ENCODE peak calls at places on chromosome 5, in seven cellular contexts. B is IMR-90, O is mesenchymal stem cell, R is H9, F is mesendoderm, J is H1, A is neuronal stem cell. C is an unnamed sample.
A peak's percentile ranks its signal among the peaks of the same experiment; 100 is the strongest.

GRCh38 chr5:139690385-139691274 is 42.5 kb downstream of the CXXC5 start:
- DNase-seq in B (peak; percentile 61), O (peak; percentile 89), R (no peak), F (peak; percentile 64), J (no peak), A (no peak), C (no peak)

GRCh38 chr5:19987594-19988345 is at the start of gene CDH18:
- DNase-seq in B (peak; percentile 38), O (peak; percentile 56), R (peak; percentile 83), F (peak; percentile 76), J (peak; percentile 54), A (peak; percentile 56), C (peak; percentile 18)

GRCh38 chr5:4640793-4641192 is 499.3 kb upstream of the ADAMTS16 start:
- DNase-seq in B (no peak), O (no peak), R (peak; percentile 62), F (peak; percentile 85), J (peak; percentile 31), A (peak; percentile 21), C (no peak)

GRCh38 chr5:146680846-146681585 is 165.0 kb upstream of the GPR151 start:
- DNase-seq in B (no peak), O (no peak), R (no peak), F (no peak), J (no peak), A (no peak), C (peak; percentile 47)

GRCh38 chr5:1594336-1595106 is 70.8 kb upstream of the LPCAT1 start:
- DNase-seq in B (no peak), O (peak; percentile 40), R (peak; percentile 92), F (peak; percentile 94), J (peak; percentile 81), A (peak; percentile 90), C (peak; percentile 52)

GRCh38 chr5:132294728-132295504 is 722 bp downstream of the SLC22A4 start:
- DNase-seq in B (peak; percentile 79), O (peak; percentile 95), R (peak; percentile 64), F (peak; percentile 86), J (no peak), A (no peak), C (peak; percentile 96)

GRCh38 chr5:8633259-8633658 is 764.3 kb downstream of the MTRR start:
- DNase-seq in B (no peak), O (no peak), R (no peak), F (no peak), J (no peak), A (no peak), C (no peak)

GRCh38 chr5:122661496-122662180 is 113.2 kb upstream of the SNX2 start:
- DNase-seq in B (no peak), O (peak; percentile 11), R (no peak), F (no peak), J (no peak), A (no peak), C (no peak)

GRCh38 chr5:159787837-159788236 is 128.4 kb upstream of the ADRA1B start:
- DNase-seq in B (no peak), O (no peak), R (no peak), F (no peak), J (no peak), A (no peak), C (no peak)

GRCh38 chr5:14231156-14231555 is 88.0 kb downstream of the TRIO start:
- DNase-seq in B (peak; percentile 54), O (no peak), R (no peak), F (no peak), J (no peak), A (no peak), C (no peak)

GRCh38 chr5:101520417-101520816 is 617.3 kb upstream of the ST8SIA4 start:
- DNase-seq in B (no peak), O (no peak), R (no peak), F (peak; percentile 4), J (no peak), A (no peak), C (no peak)

GRCh38 chr5:82975396-82975795 is 101.8 kb downstream of the TMEM167A start:
- DNase-seq in B (no peak), O (no peak), R (no peak), F (peak; percentile 55), J (no peak), A (no peak), C (peak; percentile 37)

GRCh38 chr5:57215629-57216195 is 41.9 kb downstream of the GPBP1 start:
- DNase-seq in B (peak; percentile 44), O (peak; percentile 56), R (no peak), F (no peak), J (no peak), A (no peak), C (no peak)

GRCh38 chr5:148730955-148731898 is 76.9 kb upstream of the HTR4 start:
- DNase-seq in B (peak; percentile 87), O (peak; percentile 85), R (peak; percentile 66), F (peak; percentile 82), J (peak; percentile 34), A (peak; percentile 69), C (peak; percentile 79)

GRCh38 chr5:98840946-98841345 is 67.5 kb downstream of the RGMB start:
- DNase-seq in B (no peak), O (no peak), R (no peak), F (no peak), J (no peak), A (no peak), C (no peak)

GRCh38 chr5:132086277-132086794 is 12.7 kb downstream of the CSF2 start:
- DNase-seq in B (peak; percentile 98), O (peak; percentile 88), R (no peak), F (peak; percentile 13), J (no peak), A (no peak), C (no peak)

GRCh38 chr5:88145603-88146467 is 122.8 kb downstream of the TMEM161B start:
- DNase-seq in B (no peak), O (peak; percentile 10), R (peak; percentile 63), F (peak; percentile 82), J (no peak), A (peak; percentile 37), C (peak; percentile 51)

GRCh38 chr5:16666861-16667481 is 50.2 kb upstream of the RETREG1 start:
- DNase-seq in B (peak; percentile 15), O (no peak), R (no peak), F (peak; percentile 42), J (no peak), A (no peak), C (peak; percentile 51)

GRCh38 chr5:56917534-56917933 is 8.1 kb downstream of the SETD9 start:
- DNase-seq in B (no peak), O (no peak), R (no peak), F (no peak), J (no peak), A (no peak), C (no peak)

GRCh38 chr5:142826741-142827492 is 56.7 kb downstream of the ARHGAP26 start:
- DNase-seq in B (peak; percentile 75), O (no peak), R (no peak), F (no peak), J (no peak), A (no peak), C (peak; percentile 31)

GRCh38 chr5:59485104-59485503 is 408.4 kb downstream of the PDE4D start:
- DNase-seq in B (no peak), O (peak; percentile 9), R (no peak), F (no peak), J (no peak), A (no peak), C (no peak)

GRCh38 chr5:142644640-142645361 is 41.1 kb downstream of the FGF1 start:
- DNase-seq in B (peak; percentile 99), O (peak; percentile 96), R (no peak), F (peak; percentile 89), J (no peak), A (no peak), C (no peak)

GRCh38 chr5:14450055-14450524 is 131.5 kb upstream of the OTULINL start:
- DNase-seq in B (peak; percentile 92), O (peak; percentile 93), R (no peak), F (no peak), J (no peak), A (no peak), C (no peak)

GRCh38 chr5:58330781-58331180 is 129.1 kb downstream of the PLK2 start:
- DNase-seq in B (no peak), O (no peak), R (no peak), F (no peak), J (no peak), A (no peak), C (no peak)

GRCh38 chr5:81779935-81780266 is 29.0 kb upstream of the SSBP2 start:
- DNase-seq in B (no peak), O (no peak), R (no peak), F (no peak), J (no peak), A (no peak), C (no peak)

GRCh38 chr5:53991942-53992341 is 318.4 kb downstream of the ARL15 start:
- DNase-seq in B (no peak), O (no peak), R (no peak), F (peak; percentile 39), J (no peak), A (no peak), C (peak; percentile 63)

GRCh38 chr5:34507948-34508347 is 148.2 kb upstream of the RAI14 start:
- DNase-seq in B (no peak), O (no peak), R (no peak), F (no peak), J (no peak), A (no peak), C (no peak)

GRCh38 chr5:151038801-151039238 is 18.4 kb downstream of the GPX3 start:
- DNase-seq in B (peak; percentile 42), O (peak; percentile 17), R (no peak), F (no peak), J (no peak), A (no peak), C (no peak)

GRCh38 chr5:87081511-87082372 is 185.9 kb upstream of the RASA1 start:
- DNase-seq in B (no peak), O (no peak), R (no peak), F (no peak), J (no peak), A (no peak), C (no peak)

GRCh38 chr5:80668016-80668969 is 13.5 kb upstream of the DHFR start:
- DNase-seq in B (no peak), O (no peak), R (peak; percentile 56), F (peak; percentile 18), J (no peak), A (no peak), C (no peak)

GRCh38 chr5:103910002-103910401 is 347.4 kb upstream of the NUDT12 start:
- DNase-seq in B (no peak), O (no peak), R (no peak), F (no peak), J (no peak), A (no peak), C (no peak)
- H2AK5ac ChIP-seq in B (no peak overlapping the region), O (no peak overlapping the region), R (no peak overlapping the region), F (no peak overlapping the region), J (no peak overlapping the region), A (no peak overlapping the region), C (no peak overlapping the region)

GRCh38 chr5:103308774-103309173 is 50.2 kb downstream of the MACIR start:
- DNase-seq in B (no peak), O (no peak), R (no peak), F (no peak), J (no peak), A (no peak), C (no peak)
- H2AK5ac ChIP-seq in B (no peak overlapping the region), O (no peak overlapping the region), R (no peak overlapping the region), F (no peak overlapping the region), J (no peak overlapping the region), A (no peak overlapping the region), C (no peak overlapping the region)

GRCh38 chr5:6979061-6979460 is 265.8 kb downstream of the TENT4A start:
- DNase-seq in B (no peak), O (no peak), R (no peak), F (peak; percentile 81), J (no peak), A (no peak), C (no peak)
- H2AK5ac ChIP-seq in B (no peak overlapping the region), O (no peak overlapping the region), R (no peak overlapping the region), F (no peak overlapping the region), J (no peak overlapping the region), A (no peak overlapping the region), C (no peak overlapping the region)

GRCh38 chr5:127077346-127077745 is 4.0 kb upstream of the C5orf63 start:
- DNase-seq in B (no peak), O (peak; percentile 27), R (no peak), F (peak; percentile 68), J (no peak), A (no peak), C (peak; percentile 63)
- H2AK5ac ChIP-seq in B (no peak overlapping the region), O (no peak overlapping the region), R (no peak overlapping the region), F (no peak overlapping the region), J (no peak overlapping the region), A (no peak overlapping the region), C (no peak overlapping the region)